ENCODE peak calls at places on chromosomes 11 and 22, in six cellular contexts. One of them, this sample, is unnamed.

GRCh38 chr22:28951530-28951929 is 68.2 kb downstream of the ZNRF3 start:
- DNase-seq in neural progenitor cell: no peak
- DNase-seq in GM23338: no peak
- DNase-seq in hepatocyte: no peak
- DNase-seq in tibial nerve: no peak
- DNase-seq in CD4-positive, CD25-positive, alpha-beta regulatory T cell: no peak
- DNase-seq in this sample: no peak

GRCh38 chr11:69151811-69152210 is 3.9 kb upstream of the SMIM38 start:
- DNase-seq in CD4-positive, CD25-positive, alpha-beta regulatory T cell: no peak
- DNase-seq in tibial nerve: no peak
- DNase-seq in neural progenitor cell: no peak
- DNase-seq in hepatocyte: no peak
- DNase-seq in GM23338: peak
- DNase-seq in this sample: peak

GRCh38 chr11:2703487-2704141 is 3.8 kb upstream of the KCNQ1OT1 start:
- DNase-seq in CD4-positive, CD25-positive, alpha-beta regulatory T cell: no peak
- DNase-seq in GM23338: peak
- DNase-seq in hepatocyte: peak
- DNase-seq in neural progenitor cell: peak
- DNase-seq in tibial nerve: no peak
- DNase-seq in this sample: no peak

GRCh38 chr11:64758330-64759079 is 1.3 kb downstream of the PYGM start:
- DNase-seq in hepatocyte: no peak
- DNase-seq in CD4-positive, CD25-positive, alpha-beta regulatory T cell: no peak
- DNase-seq in tibial nerve: no peak
- DNase-seq in neural progenitor cell: no peak
- DNase-seq in GM23338: no peak
- DNase-seq in this sample: peak

GRCh38 chr11:72334651-72335050 is 90.7 kb upstream of the PHOX2A start:
- DNase-seq in CD4-positive, CD25-positive, alpha-beta regulatory T cell: no peak
- DNase-seq in GM23338: no peak
- DNase-seq in tibial nerve: no peak
- DNase-seq in hepatocyte: no peak
- DNase-seq in neural progenitor cell: no peak
- DNase-seq in this sample: no peak

GRCh38 chr22:30287626-30288413 is 1.5 kb downstream of the CASTOR1 start:
- DNase-seq in GM23338: peak
- DNase-seq in CD4-positive, CD25-positive, alpha-beta regulatory T cell: peak
- DNase-seq in hepatocyte: peak
- DNase-seq in tibial nerve: peak
- DNase-seq in neural progenitor cell: peak
- DNase-seq in this sample: peak

GRCh38 chr11:104705475-104706195 is 192.6 kb downstream of the CASP12 start:
- DNase-seq in neural progenitor cell: no peak
- DNase-seq in GM23338: no peak
- DNase-seq in hepatocyte: peak
- DNase-seq in CD4-positive, CD25-positive, alpha-beta regulatory T cell: peak
- DNase-seq in tibial nerve: peak
- DNase-seq in this sample: no peak

GRCh38 chr22:37358917-37359316 is 68.4 kb downstream of the ELFN2 start:
- DNase-seq in GM23338: no peak
- DNase-seq in tibial nerve: no peak
- DNase-seq in neural progenitor cell: no peak
- DNase-seq in CD4-positive, CD25-positive, alpha-beta regulatory T cell: no peak
- DNase-seq in hepatocyte: no peak
- DNase-seq in this sample: no peak

GRCh38 chr11:133952199-133953190 is 4.3 kb downstream of the IGSF9B start:
- DNase-seq in tibial nerve: no peak
- DNase-seq in GM23338: no peak
- DNase-seq in hepatocyte: no peak
- DNase-seq in CD4-positive, CD25-positive, alpha-beta regulatory T cell: no peak
- DNase-seq in neural progenitor cell: no peak
- DNase-seq in this sample: no peak

GRCh38 chr11:26014456-26015115 is 317.3 kb upstream of the ANO3 start:
- DNase-seq in hepatocyte: no peak
- DNase-seq in CD4-positive, CD25-positive, alpha-beta regulatory T cell: no peak
- DNase-seq in GM23338: no peak
- DNase-seq in neural progenitor cell: no peak
- DNase-seq in tibial nerve: no peak
- DNase-seq in this sample: no peak

GRCh38 chr11:2422461-2423156 is 21.7 kb downstream of the TRPM5 start:
- DNase-seq in hepatocyte: no peak
- DNase-seq in CD4-positive, CD25-positive, alpha-beta regulatory T cell: no peak
- DNase-seq in tibial nerve: no peak
- DNase-seq in neural progenitor cell: no peak
- DNase-seq in GM23338: no peak
- DNase-seq in this sample: no peak

GRCh38 chr11:57527056-57527631 is 3.4 kb downstream of the TIMM10 start:
- DNase-seq in neural progenitor cell: peak
- DNase-seq in tibial nerve: peak
- DNase-seq in hepatocyte: peak
- DNase-seq in GM23338: peak
- DNase-seq in CD4-positive, CD25-positive, alpha-beta regulatory T cell: peak
- DNase-seq in this sample: no peak

GRCh38 chr11:115221461-115222069 is 282.6 kb downstream of the CADM1 start:
- DNase-seq in GM23338: no peak
- DNase-seq in neural progenitor cell: no peak
- DNase-seq in CD4-positive, CD25-positive, alpha-beta regulatory T cell: no peak
- DNase-seq in tibial nerve: no peak
- DNase-seq in hepatocyte: no peak
- DNase-seq in this sample: no peak

GRCh38 chr11:73554677-73555320 is 43.1 kb downstream of the FAM168A start:
- DNase-seq in hepatocyte: peak
- DNase-seq in CD4-positive, CD25-positive, alpha-beta regulatory T cell: no peak
- DNase-seq in GM23338: peak
- DNase-seq in neural progenitor cell: no peak
- DNase-seq in tibial nerve: no peak
- DNase-seq in this sample: no peak

GRCh38 chr11:27514558-27514957 is 8.0 kb upstream of the LIN7C start:
- DNase-seq in CD4-positive, CD25-positive, alpha-beta regulatory T cell: no peak
- DNase-seq in GM23338: no peak
- DNase-seq in tibial nerve: no peak
- DNase-seq in neural progenitor cell: no peak
- DNase-seq in hepatocyte: no peak
- DNase-seq in this sample: no peak

GRCh38 chr11:45857834-45858492 is 10.7 kb downstream of the CRY2 start:
- DNase-seq in hepatocyte: peak
- DNase-seq in tibial nerve: peak
- DNase-seq in CD4-positive, CD25-positive, alpha-beta regulatory T cell: no peak
- DNase-seq in GM23338: no peak
- DNase-seq in neural progenitor cell: no peak
- DNase-seq in this sample: no peak

GRCh38 chr22:16824718-16825687 is at the start of gene XKR3:
- DNase-seq in tibial nerve: no peak
- DNase-seq in CD4-positive, CD25-positive, alpha-beta regulatory T cell: no peak
- DNase-seq in neural progenitor cell: no peak
- DNase-seq in hepatocyte: no peak
- DNase-seq in GM23338: peak
- DNase-seq in this sample: no peak

GRCh38 chr22:45262931-45263789 is 21.6 kb upstream of the UPK3A start:
- DNase-seq in tibial nerve: no peak
- DNase-seq in GM23338: no peak
- DNase-seq in neural progenitor cell: no peak
- DNase-seq in hepatocyte: no peak
- DNase-seq in CD4-positive, CD25-positive, alpha-beta regulatory T cell: no peak
- DNase-seq in this sample: no peak

GRCh38 chr11:98194611-98195010 is 826.1 kb upstream of the CNTN5 start:
- DNase-seq in GM23338: no peak
- DNase-seq in neural progenitor cell: no peak
- DNase-seq in tibial nerve: no peak
- DNase-seq in CD4-positive, CD25-positive, alpha-beta regulatory T cell: no peak
- DNase-seq in hepatocyte: no peak
- DNase-seq in this sample: no peak

GRCh38 chr11:113023228-113023627 is 62.0 kb downstream of the NCAM1 start:
- DNase-seq in hepatocyte: no peak
- DNase-seq in tibial nerve: no peak
- DNase-seq in neural progenitor cell: no peak
- DNase-seq in CD4-positive, CD25-positive, alpha-beta regulatory T cell: no peak
- DNase-seq in GM23338: no peak
- DNase-seq in this sample: no peak

GRCh38 chr11:117679464-117679863 is 117.6 kb downstream of the DSCAML1 start:
- DNase-seq in hepatocyte: peak
- DNase-seq in tibial nerve: no peak
- DNase-seq in neural progenitor cell: no peak
- DNase-seq in GM23338: no peak
- DNase-seq in CD4-positive, CD25-positive, alpha-beta regulatory T cell: no peak
- DNase-seq in this sample: no peak

GRCh38 chr22:32880906-32881596 is 79.5 kb downstream of the TIMP3 start:
- DNase-seq in CD4-positive, CD25-positive, alpha-beta regulatory T cell: no peak
- DNase-seq in GM23338: no peak
- DNase-seq in neural progenitor cell: no peak
- DNase-seq in tibial nerve: no peak
- DNase-seq in hepatocyte: peak
- DNase-seq in this sample: peak

GRCh38 chr22:32883131-32883530 is 81.6 kb downstream of the TIMP3 start:
- DNase-seq in tibial nerve: no peak
- DNase-seq in neural progenitor cell: no peak
- DNase-seq in CD4-positive, CD25-positive, alpha-beta regulatory T cell: no peak
- DNase-seq in hepatocyte: no peak
- DNase-seq in GM23338: no peak
- DNase-seq in this sample: no peak

GRCh38 chr22:32879550-32879949 is 78.0 kb downstream of the TIMP3 start:
- DNase-seq in hepatocyte: no peak
- DNase-seq in neural progenitor cell: no peak
- DNase-seq in tibial nerve: no peak
- DNase-seq in CD4-positive, CD25-positive, alpha-beta regulatory T cell: no peak
- DNase-seq in GM23338: no peak
- DNase-seq in this sample: no peak

GRCh38 chr22:32880061-32880460 is 78.6 kb downstream of the TIMP3 start:
- DNase-seq in CD4-positive, CD25-positive, alpha-beta regulatory T cell: no peak
- DNase-seq in GM23338: no peak
- DNase-seq in hepatocyte: peak
- DNase-seq in tibial nerve: no peak
- DNase-seq in neural progenitor cell: no peak
- DNase-seq in this sample: no peak

DNA sequence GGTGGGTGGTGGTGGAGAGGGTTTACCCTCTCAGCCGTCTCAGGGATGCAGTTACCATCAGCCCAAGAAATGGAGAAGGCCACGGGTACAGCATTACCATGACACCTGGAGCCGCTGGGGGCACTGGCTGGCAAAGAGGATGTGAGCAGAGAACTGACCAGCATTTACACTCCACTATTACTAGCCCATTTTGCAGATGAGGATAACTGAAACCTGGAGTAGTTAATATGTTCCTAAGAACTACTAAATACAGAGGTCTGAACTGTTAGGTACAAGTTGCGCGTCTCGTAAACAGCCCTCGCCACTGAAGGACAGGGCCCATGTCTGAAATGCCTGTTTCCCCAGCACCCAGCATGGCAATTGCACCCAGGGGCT is 79.0 kb downstream of the TIMP3 start:
- DNase-seq in hepatocyte: no peak
- DNase-seq in CD4-positive, CD25-positive, alpha-beta regulatory T cell: no peak
- DNase-seq in neural progenitor cell: no peak
- DNase-seq in tibial nerve: no peak
- DNase-seq in GM23338: no peak
- DNase-seq in this sample: no peak
- H3K27ac ChIP-seq in hepatocyte: peak
- H3K27ac ChIP-seq in CD4-positive, CD25-positive, alpha-beta regulatory T cell: no peak
- H3K27ac ChIP-seq in neural progenitor cell: no peak
- H3K27ac ChIP-seq in tibial nerve: no peak
- H3K27ac ChIP-seq in GM23338: no peak
- H3K27ac ChIP-seq in this sample: no peak

GRCh38 chr22:19843107-19843856 is 11.4 kb downstream of the GNB1L start:
- DNase-seq in tibial nerve: no peak
- DNase-seq in hepatocyte: peak
- DNase-seq in neural progenitor cell: peak
- DNase-seq in GM23338: no peak
- DNase-seq in CD4-positive, CD25-positive, alpha-beta regulatory T cell: no peak
- DNase-seq in this sample: no peak
- H3K27ac ChIP-seq in tibial nerve: peak
- H3K27ac ChIP-seq in hepatocyte: no peak
- H3K27ac ChIP-seq in neural progenitor cell: peak
- H3K27ac ChIP-seq in GM23338: no peak
- H3K27ac ChIP-seq in CD4-positive, CD25-positive, alpha-beta regulatory T cell: no peak
- H3K27ac ChIP-seq in this sample: peak

GRCh38 chr11:114170226-114170625 is 110.7 kb downstream of the ZBTB16 start:
- DNase-seq in hepatocyte: no peak
- DNase-seq in GM23338: no peak
- DNase-seq in tibial nerve: no peak
- DNase-seq in CD4-positive, CD25-positive, alpha-beta regulatory T cell: no peak
- DNase-seq in neural progenitor cell: peak
- DNase-seq in this sample: no peak

GRCh38 chr11:114172871-114173444 is 113.4 kb downstream of the ZBTB16 start:
- DNase-seq in GM23338: no peak
- DNase-seq in neural progenitor cell: no peak
- DNase-seq in hepatocyte: no peak
- DNase-seq in tibial nerve: no peak
- DNase-seq in CD4-positive, CD25-positive, alpha-beta regulatory T cell: no peak
- DNase-seq in this sample: no peak

GRCh38 chr11:114169321-114169749 is 109.8 kb downstream of the ZBTB16 start:
- DNase-seq in GM23338: no peak
- DNase-seq in neural progenitor cell: no peak
- DNase-seq in CD4-positive, CD25-positive, alpha-beta regulatory T cell: no peak
- DNase-seq in tibial nerve: peak
- DNase-seq in hepatocyte: no peak
- DNase-seq in this sample: no peak

GRCh38 chr11:114172055-114172861 is 112.7 kb downstream of the ZBTB16 start:
- DNase-seq in neural progenitor cell: no peak
- DNase-seq in GM23338: no peak
- DNase-seq in CD4-positive, CD25-positive, alpha-beta regulatory T cell: no peak
- DNase-seq in tibial nerve: no peak
- DNase-seq in hepatocyte: no peak
- DNase-seq in this sample: no peak

DNA sequence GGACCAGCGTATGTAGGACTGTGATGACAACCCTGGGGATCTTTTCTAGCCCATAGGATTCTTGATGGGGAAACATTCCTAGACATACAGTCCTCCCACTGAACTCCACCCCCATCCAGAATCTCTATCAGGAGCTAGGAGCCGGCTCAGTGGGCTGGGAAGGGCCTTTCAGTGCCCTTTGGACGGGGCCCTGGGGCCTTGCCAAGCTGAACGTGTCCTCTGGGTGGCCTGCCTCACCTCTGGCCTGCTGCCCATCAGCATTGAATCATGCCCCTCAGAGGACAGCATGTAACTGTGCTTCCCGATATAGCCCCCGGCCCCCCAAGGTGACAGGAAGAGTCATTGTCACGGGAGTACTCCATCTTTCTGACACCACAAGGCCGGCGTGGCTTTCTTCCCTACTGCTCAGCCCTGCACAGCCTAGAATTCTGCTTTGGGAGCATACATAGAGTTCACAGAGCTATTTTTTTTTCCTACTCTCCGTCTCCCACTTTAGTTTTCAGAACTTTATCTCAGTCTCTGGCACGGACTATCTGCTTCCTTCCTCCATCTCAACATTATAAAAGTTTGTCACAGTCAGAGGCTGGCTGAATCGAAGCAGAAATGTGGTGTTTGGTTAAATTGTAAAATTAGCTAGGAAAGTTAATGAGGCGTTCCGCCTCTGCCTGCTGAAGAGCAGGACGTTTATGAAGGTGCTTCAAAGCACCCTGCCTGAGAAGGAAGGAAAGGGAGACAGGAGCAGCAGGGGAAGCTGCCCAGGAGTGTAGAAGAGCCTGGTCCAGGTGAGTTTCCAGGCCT is 111.9 kb downstream of the ZBTB16 start:
- DNase-seq in neural progenitor cell: no peak
- DNase-seq in tibial nerve: peak
- DNase-seq in hepatocyte: peak
- DNase-seq in GM23338: no peak
- DNase-seq in CD4-positive, CD25-positive, alpha-beta regulatory T cell: no peak
- DNase-seq in this sample: peak
- H3K27ac ChIP-seq in neural progenitor cell: no peak
- H3K27ac ChIP-seq in tibial nerve: peak
- H3K27ac ChIP-seq in hepatocyte: peak
- H3K27ac ChIP-seq in GM23338: no peak
- H3K27ac ChIP-seq in CD4-positive, CD25-positive, alpha-beta regulatory T cell: no peak
- H3K27ac ChIP-seq in this sample: peak

GRCh38 chr11:3825473-3826154 is 15.1 kb downstream of the RHOG start:
- DNase-seq in CD4-positive, CD25-positive, alpha-beta regulatory T cell: no peak
- DNase-seq in neural progenitor cell: no peak
- DNase-seq in tibial nerve: no peak
- DNase-seq in hepatocyte: no peak
- DNase-seq in GM23338: no peak
- DNase-seq in this sample: no peak
- H3K27ac ChIP-seq in CD4-positive, CD25-positive, alpha-beta regulatory T cell: peak
- H3K27ac ChIP-seq in neural progenitor cell: no peak
- H3K27ac ChIP-seq in tibial nerve: peak
- H3K27ac ChIP-seq in hepatocyte: no peak
- H3K27ac ChIP-seq in GM23338: no peak
- H3K27ac ChIP-seq in this sample: no peak